ENCODE peak calls at places on chromosome 5, in five cellular contexts. X is HepG2, L is K562, O is H1, V is GM12878. P is an unnamed sample.

GRCh38 chr5:179779826-179780225 is 14.0 kb upstream of the LTC4S start:
- DNase-seq in X (no peak), L (no peak), V (no peak), O (no peak), P (no peak)

GRCh38 chr5:6541256-6542013 is 91.4 kb downstream of the NSUN2 start:
- DNase-seq in V (no peak), L (no peak), X (no peak), O (no peak), P (no peak)

GRCh38 chr5:94945656-94946055 is 327.2 kb downstream of the SLF1 start:
- DNase-seq in L (no peak), X (no peak), O (no peak), V (no peak), P (no peak)

GRCh38 chr5:103111458-103111857 is 8.5 kb downstream of the GIN1 start:
- DNase-seq in V (no peak), L (no peak), O (no peak), X (no peak), P (no peak)

GRCh38 chr5:54703091-54703490 is 185.5 kb downstream of the SNX18 start:
- DNase-seq in X (no peak), O (no peak), L (no peak), V (no peak), P (no peak)

GRCh38 chr5:160272041-160272663 is 40.2 kb downstream of the CCNJL start:
- DNase-seq in X (no peak), V (no peak), O (no peak), L (no peak), P (no peak)

GRCh38 chr5:167582263-167582662 is 709.2 kb upstream of the WWC1 start:
- DNase-seq in X (no peak), L (no peak), V (no peak), O (no peak), P (no peak)

GRCh38 chr5:175681045-175681974 is 23.4 kb downstream of the HRH2 start:
- DNase-seq in L (no peak), O (no peak), V (no peak), X (no peak), P (no peak)

GRCh38 chr5:138985683-138986082 is 110.5 kb upstream of the LRRTM2 start:
- DNase-seq in X (no peak), L (no peak), O (peak; percentile 35), V (no peak), P (no peak)

DNA sequence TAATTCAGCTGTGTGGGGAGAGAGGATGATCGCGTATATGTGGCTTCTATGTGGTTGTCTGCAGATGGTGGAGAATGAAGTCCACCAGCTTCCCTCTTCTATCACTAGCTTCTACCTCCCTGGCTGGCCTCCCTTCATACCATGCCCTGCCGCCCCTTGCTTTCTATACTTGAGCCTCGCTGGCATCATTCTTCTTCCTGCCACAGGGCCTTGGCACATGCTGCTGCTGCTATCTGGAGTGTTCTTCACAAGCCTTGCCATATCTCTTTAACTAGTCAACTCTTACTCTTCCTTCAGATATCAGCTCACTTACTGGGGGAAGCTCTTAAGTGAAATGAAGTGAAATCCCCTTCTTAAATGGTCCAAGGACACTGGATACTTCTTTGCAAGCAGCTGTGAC is 100.4 kb downstream of the FGF1 start:
- DNase-seq in L (no peak), X (no peak), V (no peak), O (no peak), P (no peak)
- H3K4me2 ChIP-seq in L (no peak overlapping the region), X (no peak overlapping the region), V (no peak overlapping the region), O (no peak overlapping the region), P (no peak overlapping the region)

GRCh38 chr5:137666901-137667300 is 69.0 kb downstream of the KLHL3 start:
- DNase-seq in X (no peak), L (no peak), O (no peak), V (no peak), P (no peak)

GRCh38 chr5:137669796-137670195 is 66.1 kb downstream of the KLHL3 start:
- DNase-seq in V (no peak), O (no peak), X (no peak), L (no peak), P (no peak)

GRCh38 chr5:137667341-137667740 is 68.5 kb downstream of the KLHL3 start:
- DNase-seq in O (no peak), V (no peak), L (no peak), X (no peak), P (no peak)

GRCh38 chr5:137668574-137669093 is 67.3 kb downstream of the KLHL3 start:
- DNase-seq in X (no peak), O (no peak), L (no peak), V (no peak), P (no peak)

DNA sequence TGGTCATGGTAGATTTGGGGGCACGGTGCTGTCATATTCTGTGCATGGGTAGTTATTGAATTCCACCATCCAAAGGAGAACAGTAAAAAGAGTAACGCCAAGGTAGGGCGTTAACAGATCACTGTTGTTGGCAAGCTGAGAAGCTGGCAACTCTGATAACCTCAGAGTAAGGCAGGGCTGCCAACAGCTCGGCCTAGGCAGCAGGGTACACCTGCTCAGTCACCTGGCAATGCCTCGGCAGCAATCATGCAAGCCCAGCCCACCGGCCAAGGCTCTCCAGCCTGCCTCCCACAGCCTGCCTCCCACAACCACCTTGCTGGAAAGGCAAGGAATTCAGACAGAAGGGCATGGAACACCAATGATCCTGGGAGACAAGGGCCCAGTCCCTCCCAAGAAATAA is 63.9 kb downstream of the KLHL3 start:
- DNase-seq in L (no peak), O (no peak), X (no peak), V (no peak), P (no peak)
- TF ChIP-seq CREB1 in L (no peak), O (no peak), X (no peak), V (no peak), P (no peak)

GRCh38 chr5:10602031-10602806 is 38.3 kb downstream of the ANKRD33B start:
- DNase-seq in V (no peak), O (no peak), X (no peak), L (peak; percentile 67), P (no peak)
- H3K4me2 ChIP-seq in V (no peak overlapping the region), O (no peak overlapping the region), X (peak overlapping the region; percentile 23), L (peak overlapping the region; percentile 76), P (no peak overlapping the region)

DNA sequence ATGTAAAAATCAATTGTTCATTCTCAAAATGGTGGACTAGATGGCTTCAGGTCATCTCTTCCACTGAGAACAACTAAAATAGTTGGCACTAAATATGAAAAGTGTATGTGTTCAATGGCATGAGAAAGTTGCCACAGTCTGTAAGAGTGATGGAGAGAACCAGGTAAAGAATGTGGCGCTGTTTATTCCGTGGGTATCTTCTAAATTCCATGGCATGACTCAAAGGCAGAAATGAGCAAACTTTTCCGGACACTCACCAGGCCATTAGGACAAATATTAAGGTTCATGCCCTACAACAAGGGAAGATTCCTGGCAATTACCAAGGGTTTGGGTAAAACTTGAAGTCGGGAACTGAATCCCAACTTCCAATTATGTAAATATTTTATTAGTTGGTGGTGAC is 825.4 kb upstream of the CDH6 start:
- DNase-seq in X (no peak), O (no peak), V (no peak), L (no peak), P (no peak)
- TF ChIP-seq CREB1 in X (no peak), O (no peak), V (no peak), L (no peak), P (no peak)

DNA sequence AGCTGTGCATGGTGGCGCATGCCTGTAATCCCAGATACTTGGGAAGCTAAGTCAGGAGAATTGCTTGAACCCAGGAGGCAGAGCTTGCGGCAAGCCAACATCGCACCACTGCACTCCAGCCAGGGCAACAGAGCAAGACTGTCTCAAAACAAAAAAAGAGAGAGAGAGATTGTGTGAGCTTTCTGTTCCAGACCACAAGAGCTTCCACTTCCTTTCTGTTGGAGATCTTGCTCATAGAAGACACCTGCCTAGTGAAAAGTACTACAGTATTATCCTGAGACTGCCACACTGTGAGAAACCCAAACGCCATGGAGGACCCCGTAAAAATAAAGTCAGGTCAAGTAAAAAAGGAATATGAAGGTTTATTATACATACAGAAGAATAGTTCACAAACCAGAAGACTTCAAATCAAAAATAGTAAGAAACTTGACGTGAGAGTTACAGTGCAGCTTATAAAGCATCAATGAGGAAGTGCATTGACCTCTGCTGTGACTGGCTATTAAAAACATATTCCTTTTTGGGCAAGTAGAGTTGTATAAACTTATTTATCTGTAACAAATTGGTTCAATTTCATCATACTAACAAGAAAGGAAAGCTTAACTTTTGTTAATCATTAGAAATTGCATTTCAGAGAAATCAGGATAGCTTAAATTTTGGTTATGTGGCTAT is 4.3 kb upstream of the EMB start:
- DNase-seq in O (no peak), X (no peak), L (no peak), V (peak; percentile 62), P (no peak)
- H3K4me2 ChIP-seq in O (no peak overlapping the region), X (no peak overlapping the region), L (no peak overlapping the region), V (peak overlapping the region; percentile 1), P (no peak overlapping the region)

P was measured in GM23338.